ENCODE peak calls at places on chromosomes 11 and 22, in seven cellular contexts. W is stomach, O is H1, C is Peyer's patch, V is sigmoid colon, L is IMR-90, E is tibial nerve. Y is an unnamed sample.

GRCh38 chr22:37098976-37099577 is 10.4 kb downstream of the TMPRSS6 start:
- DNase-seq in C (no peak), O (peak; percentile 59), L (no peak), W (no peak), V (no peak), E (no peak), Y (no peak)

GRCh38 chr22:23070418-23071162 is at the start of gene GNAZ:
- DNase-seq in E (no peak), O (peak; percentile 78), V (peak; percentile 67), L (no peak), W (no peak), C (peak; percentile 56), Y (no peak)

GRCh38 chr11:8610532-8611116 is 16.6 kb upstream of the STK33 start:
- DNase-seq in E (no peak), C (no peak), V (no peak), O (no peak), W (no peak), L (no peak), Y (no peak)

GRCh38 chr11:83871013-83871412 is 584.8 kb upstream of the CCDC90B start:
- DNase-seq in O (no peak), W (no peak), L (no peak), C (no peak), E (no peak), V (no peak), Y (no peak)

GRCh38 chr11:123654566-123655081 is at the start of gene SCN3B:
- DNase-seq in O (peak; percentile 91), L (peak; percentile 61), E (no peak), W (peak; percentile 66), C (peak; percentile 61), V (peak; percentile 71), Y (peak; percentile 49)

GRCh38 chr11:114821626-114822025 is 143.3 kb downstream of the NXPE2 start:
- DNase-seq in V (no peak), C (no peak), L (peak; percentile 17), E (no peak), O (no peak), W (no peak), Y (no peak)

GRCh38 chr11:25927391-25927790 is 404.5 kb upstream of the ANO3 start:
- DNase-seq in L (no peak), V (no peak), E (no peak), O (no peak), W (no peak), C (no peak), Y (no peak)

GRCh38 chr11:2122222-2122906 is 16.8 kb downstream of the IGF2 start:
- DNase-seq in O (peak; percentile 47), V (no peak), C (no peak), E (no peak), W (no peak), L (peak; percentile 33), Y (no peak)

GRCh38 chr11:70580036-70580805 is 181.9 kb downstream of the CTTN start:
- DNase-seq in W (no peak), O (peak; percentile 54), E (no peak), L (no peak), C (no peak), V (peak; percentile 44), Y (no peak)

GRCh38 chr11:72720047-72720446 is 32.2 kb downstream of the ARAP1 start:
- DNase-seq in L (no peak), V (no peak), W (no peak), O (no peak), C (no peak), E (no peak), Y (no peak)

GRCh38 chr11:15159085-15159484 is 44.4 kb downstream of the INSC start:
- DNase-seq in V (no peak), O (no peak), C (no peak), E (no peak), L (peak; percentile 49), W (no peak), Y (no peak)

GRCh38 chr22:21451545-21452520 is 15.4 kb upstream of the TMEM191C start:
- DNase-seq in W (peak; percentile 19), E (no peak), C (peak; percentile 34), V (peak; percentile 28), O (peak; percentile 39), L (no peak), Y (peak; percentile 14)

GRCh38 chr22:49039625-49040024 is 788.0 kb downstream of the BRD1 start:
- DNase-seq in E (no peak), V (peak; percentile 34), W (no peak), L (no peak), O (no peak), C (no peak), Y (no peak)

GRCh38 chr11:126308271-126308671 is 4.4 kb downstream of the DCPS start:
- DNase-seq in L (no peak), W (no peak), O (no peak), E (no peak), C (no peak), V (no peak), Y (no peak)

GRCh38 chr11:7050191-7050590 is 29.9 kb downstream of the NLRP14 start:
- DNase-seq in E (no peak), O (no peak), V (no peak), L (no peak), C (no peak), W (no peak), Y (no peak)

GRCh38 chr11:7046474-7046873 is 26.2 kb downstream of the NLRP14 start:
- DNase-seq in W (no peak), O (no peak), L (peak; percentile 84), V (no peak), E (no peak), C (no peak), Y (no peak)
- TF ChIP-seq POLR2A in W (no peak), O (no peak), L (no peak), V (no peak), E (no peak), C (no peak), Y (no peak)

DNA sequence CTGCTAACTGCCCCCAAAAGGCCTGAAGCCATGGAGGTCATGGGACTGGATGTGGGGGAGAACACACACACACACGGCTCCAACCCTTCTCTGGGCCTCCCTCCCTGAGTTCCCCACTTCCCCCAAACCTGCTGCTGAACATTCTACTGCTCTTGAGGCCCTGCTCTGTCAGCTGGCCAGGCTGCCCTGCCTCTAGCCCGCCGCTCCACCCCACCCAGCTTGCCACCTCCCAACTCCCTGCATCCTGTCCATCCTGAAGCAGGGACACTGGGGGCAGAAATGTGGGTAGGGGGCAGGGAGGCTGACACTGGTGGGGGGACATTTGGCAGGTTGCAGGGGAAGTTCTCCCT is 1.0 kb downstream of the KCNJ4 start:
- DNase-seq in L (no peak), V (no peak), W (no peak), E (no peak), O (no peak), C (no peak), Y (no peak)
- H3K27ac ChIP-seq in L (no peak overlapping the region), V (no peak overlapping the region), W (no peak overlapping the region), E (no peak overlapping the region), O (no peak overlapping the region), C (no peak overlapping the region), Y (no peak overlapping the region)

GRCh38 chr22:29607426-29607825 is 4.0 kb downstream of the NF2 start:
- DNase-seq in O (no peak), E (no peak), V (no peak), W (no peak), L (no peak), C (no peak), Y (no peak)

GRCh38 chr22:29606320-29606719 is 2.9 kb downstream of the NF2 start:
- DNase-seq in C (no peak), O (no peak), W (no peak), L (no peak), E (no peak), V (no peak), Y (no peak)

GRCh38 chr22:29605236-29605850 is 1.9 kb downstream of the NF2 start:
- DNase-seq in C (no peak), E (no peak), L (no peak), O (no peak), W (no peak), V (no peak), Y (no peak)

GRCh38 chr22:29600846-29601245 is 2.6 kb upstream of the NF2 start:
- DNase-seq in W (no peak), O (no peak), V (no peak), L (no peak), C (no peak), E (no peak), Y (no peak)

GRCh38 chr22:29603358-29604191 is at the start of gene NF2:
- DNase-seq in O (peak; percentile 95), L (peak; percentile 99), V (peak; percentile 99), C (peak; percentile 99), W (peak; percentile 99), E (peak; percentile 97), Y (peak; percentile 98)
- TF ChIP-seq POLR2A in O (no peak), L (no peak), V (no peak), C (peak; percentile 39), W (no peak), E (peak; percentile 57), Y (no peak)

GRCh38 chr22:27434898-27435297 is 366.7 kb downstream of the MN1 start:
- DNase-seq in O (no peak), V (no peak), C (no peak), W (no peak), L (no peak), E (peak; percentile 18), Y (no peak)

GRCh38 chr22:27433585-27434190 is 367.9 kb downstream of the MN1 start:
- DNase-seq in O (no peak), L (peak; percentile 19), W (no peak), V (no peak), E (no peak), C (no peak), Y (no peak)

GRCh38 chr22:27436591-27436990 is 365.0 kb downstream of the MN1 start:
- DNase-seq in E (no peak), V (no peak), W (no peak), L (no peak), C (no peak), O (no peak), Y (no peak)

GRCh38 chr22:27437570-27437969 is 364.0 kb downstream of the MN1 start:
- DNase-seq in L (no peak), W (no peak), O (no peak), V (no peak), C (no peak), E (no peak), Y (no peak)

GRCh38 chr22:27435839-27436581 is 365.5 kb downstream of the MN1 start:
- DNase-seq in E (no peak), W (no peak), C (no peak), O (no peak), V (peak; percentile 88), L (peak; percentile 65), Y (no peak)
- H3K27ac ChIP-seq in E (peak overlapping the region; percentile 45), W (no peak overlapping the region), C (peak overlapping the region; percentile 4), O (no peak overlapping the region), V (peak overlapping the region; percentile 50), L (no peak overlapping the region), Y (peak overlapping the region; percentile 25)